ENCODE peak calls at places on chromosomes 7 and 10, in five cellular contexts. R is H9, G is H1, V is neuronal stem cell, S is mesenchymal stem cell. M is an unnamed sample.

GRCh38 chr10:123140164-123140982 is 4.6 kb downstream of the HMX3 start:
- DNase-seq in V (no peak), R (no peak), S (no peak), G (no peak), M (no peak)

GRCh38 chr10:77926566-77927342 is at the start of gene DLG5:
- DNase-seq in V (peak; percentile 55), R (peak; percentile 45), G (no peak), S (peak; percentile 55), M (peak; percentile 48)

GRCh38 chr7:138460176-138460648 is at the start of gene TRIM24:
- DNase-seq in R (no peak), V (no peak), G (no peak), S (no peak), M (no peak)

GRCh38 chr7:111074071-111074771 is 16.7 kb upstream of the LRRN3 start:
- DNase-seq in G (no peak), R (no peak), S (no peak), V (no peak), M (no peak)

GRCh38 chr7:48109848-48110663 is 21.0 kb downstream of the UPP1 start:
- DNase-seq in R (peak; percentile 85), V (peak; percentile 61), G (peak; percentile 73), S (peak; percentile 51), M (peak; percentile 90)

GRCh38 chr10:47256753-47257336 is 43.2 kb upstream of the GDF10 start:
- DNase-seq in G (no peak), S (no peak), V (no peak), R (no peak), M (peak; percentile 40)

GRCh38 chr7:141729020-141729419 is 9.1 kb upstream of the SSBP1 start:
- DNase-seq in V (no peak), R (no peak), G (no peak), S (no peak), M (no peak)

GRCh38 chr7:43004076-43004475 is 71.9 kb downstream of the MRPL32 start:
- DNase-seq in R (no peak), G (no peak), V (no peak), S (peak; percentile 14), M (no peak)

GRCh38 chr7:29611941-29612527 is 48.4 kb downstream of the PRR15 start:
- DNase-seq in G (no peak), V (no peak), S (no peak), R (peak; percentile 72), M (no peak)

GRCh38 chr7:83648464-83649241 is at the start of gene SEMA3E:
- DNase-seq in S (peak; percentile 83), G (no peak), R (peak; percentile 65), V (peak; percentile 33), M (peak; percentile 18)

GRCh38 chr10:95279042-95279820 is 11.6 kb downstream of the PDLIM1 start:
- DNase-seq in V (no peak), G (no peak), R (no peak), S (peak; percentile 78), M (no peak)

DNA sequence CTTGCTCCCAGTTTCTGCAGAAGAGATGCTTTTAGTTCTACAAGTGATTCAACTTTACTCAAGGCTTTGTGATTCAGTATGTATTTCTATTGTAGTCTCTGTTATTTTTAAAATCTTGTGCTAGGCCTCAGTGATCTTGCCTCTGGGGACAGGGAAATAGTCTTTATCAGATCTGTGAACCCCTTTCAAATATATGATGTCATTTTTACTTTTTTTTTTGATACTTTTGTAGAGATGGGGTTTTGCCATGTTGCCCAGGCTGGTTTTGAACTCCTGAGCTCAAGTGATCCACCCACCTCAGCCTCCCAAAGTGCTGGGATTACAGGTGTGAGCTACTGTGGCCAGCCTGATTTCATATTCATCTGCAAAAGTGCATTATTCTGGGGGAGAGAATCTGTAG is 3.4 kb downstream of the SNX10 start:
- DNase-seq in V (no peak), G (no peak), R (no peak), S (no peak), M (no peak)
- H2BK12ac ChIP-seq in V (no peak overlapping the region), G (no peak overlapping the region), R (no peak overlapping the region), S (no peak overlapping the region), M (no peak overlapping the region)

GRCh38 chr7:95028683-95029082 is 121.3 kb downstream of the PPP1R9A start:
- DNase-seq in S (peak; percentile 12), R (no peak), V (no peak), G (no peak), M (no peak)
- H2BK12ac ChIP-seq in S (no peak overlapping the region), R (no peak overlapping the region), V (no peak overlapping the region), G (no peak overlapping the region), M (no peak overlapping the region)

DNA sequence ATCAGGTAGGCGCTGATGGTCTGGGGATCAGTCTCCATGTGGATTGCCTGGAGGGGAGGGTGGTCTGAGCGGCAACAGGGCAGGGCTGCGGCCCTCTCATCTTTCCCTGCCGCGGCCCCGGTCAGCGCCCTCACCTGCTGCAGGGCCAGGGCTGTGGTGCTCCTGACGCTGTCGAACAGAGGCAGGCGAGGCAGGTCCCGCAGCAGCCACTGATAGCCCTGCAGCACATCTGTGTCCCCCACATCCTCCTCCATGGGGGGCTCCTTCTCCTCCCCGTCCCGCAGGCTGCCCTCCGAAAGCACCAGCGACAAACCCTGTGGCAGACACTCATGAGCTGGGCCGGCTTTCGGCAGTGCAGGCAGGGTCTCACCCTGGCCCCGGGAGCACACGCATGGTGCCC is 19.0 kb downstream of the INTS1 start:
- DNase-seq in G (no peak), V (no peak), R (no peak), S (no peak), M (no peak)
- H2BK12ac ChIP-seq in G (no peak overlapping the region), V (no peak overlapping the region), R (no peak overlapping the region), S (no peak overlapping the region), M (no peak overlapping the region)

GRCh38 chr7:79406371-79406770 is 47.1 kb downstream of the MAGI2 start:
- DNase-seq in G (no peak), V (no peak), R (no peak), S (no peak), M (no peak)
- H2BK12ac ChIP-seq in G (no peak overlapping the region), V (no peak overlapping the region), R (no peak overlapping the region), S (no peak overlapping the region), M (no peak overlapping the region)

GRCh38 chr10:92010026-92010713 is 86.6 kb downstream of the BTAF1 start:
- DNase-seq in G (no peak), R (no peak), S (no peak), V (no peak), M (no peak)

GRCh38 chr10:92014620-92015019 is 91.0 kb downstream of the BTAF1 start:
- DNase-seq in R (no peak), S (no peak), G (no peak), V (no peak), M (no peak)

GRCh38 chr10:92011560-92012214 is 88.1 kb downstream of the BTAF1 start:
- DNase-seq in V (no peak), S (peak; percentile 59), R (no peak), G (no peak), M (peak; percentile 47)

GRCh38 chr10:92005978-92006377 is 82.4 kb downstream of the BTAF1 start:
- DNase-seq in S (no peak), R (no peak), G (no peak), V (no peak), M (no peak)

DNA sequence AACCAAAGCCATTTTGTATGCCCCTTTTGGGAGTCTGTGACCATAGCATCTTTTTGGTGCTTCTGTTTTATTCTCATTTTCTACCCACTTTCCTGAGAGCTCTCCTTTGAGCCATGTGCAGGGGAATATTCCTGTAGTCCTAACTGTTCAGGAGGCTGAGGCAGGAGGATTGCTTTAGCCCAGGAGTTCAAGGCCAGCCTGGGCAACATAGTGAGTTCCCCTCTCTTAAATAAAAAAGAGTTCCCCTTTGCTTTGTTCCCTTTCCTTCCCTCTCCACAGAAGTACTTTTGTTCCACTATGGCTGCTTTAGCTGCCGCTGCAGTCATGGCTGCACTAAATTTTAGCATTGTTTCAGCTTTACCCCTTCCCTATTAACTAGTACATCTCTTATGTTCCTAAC is 85.9 kb downstream of the BTAF1 start:
- DNase-seq in G (no peak), R (no peak), V (no peak), S (no peak), M (no peak)
- H2BK12ac ChIP-seq in G (no peak overlapping the region), R (no peak overlapping the region), V (no peak overlapping the region), S (no peak overlapping the region), M (no peak overlapping the region)

GRCh38 chr7:519974-520458 is 370 bp upstream of the PDGFA start:
- DNase-seq in V (no peak), G (no peak), R (peak; percentile 74), S (peak; percentile 80), M (peak; percentile 55)

GRCh38 chr7:518630-519428 is 817 bp downstream of the PDGFA start:
- DNase-seq in G (no peak), S (peak; percentile 83), V (no peak), R (peak; percentile 74), M (peak; percentile 24)

GRCh38 chr7:517848-518629 is 1.6 kb downstream of the PDGFA start:
- DNase-seq in S (peak; percentile 77), G (no peak), R (no peak), V (peak; percentile 35), M (no peak)

GRCh38 chr7:520503-521161 is 986 bp upstream of the PDGFA start:
- DNase-seq in R (peak; percentile 64), V (no peak), S (peak; percentile 54), G (no peak), M (no peak)

DNA sequence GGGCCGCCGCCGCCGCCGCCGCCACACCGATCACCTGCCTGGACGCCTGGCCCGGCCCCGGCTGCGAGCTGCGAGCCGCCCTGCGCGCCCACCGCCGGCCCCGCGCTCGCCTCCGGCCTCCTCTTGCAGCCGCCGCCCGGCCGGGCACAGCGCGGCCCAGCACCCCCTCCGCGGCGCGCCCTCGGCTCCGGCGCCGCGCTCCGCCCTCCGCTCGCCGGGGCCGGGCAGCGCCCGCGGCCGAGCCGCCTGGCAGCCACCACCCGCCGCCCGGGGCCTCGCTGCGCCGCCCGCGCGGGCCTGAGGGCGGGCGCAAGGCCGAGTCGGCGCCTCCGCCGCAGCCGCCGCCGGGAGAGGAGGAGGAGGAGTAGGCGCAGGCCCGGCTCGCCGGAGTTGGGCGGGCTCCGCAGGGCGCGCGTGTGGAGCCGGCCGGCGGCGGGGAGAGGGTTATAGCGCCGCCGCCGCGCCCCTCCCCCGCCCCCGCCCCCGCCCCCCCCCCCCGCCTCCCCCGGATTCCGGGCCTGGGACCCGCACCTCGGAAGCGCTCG is at the start of gene PDGFA:
- DNase-seq in S (peak; percentile 62), V (no peak), G (no peak), R (no peak), M (peak; percentile 57)
- H2BK12ac ChIP-seq in S (no peak within 1 kb of the TSS), V (peak within 1 kb of the TSS; percentile 99), G (peak within 1 kb of the TSS; percentile 97), R (no peak within 1 kb of the TSS), M (peak within 1 kb of the TSS; percentile 61)

DNA sequence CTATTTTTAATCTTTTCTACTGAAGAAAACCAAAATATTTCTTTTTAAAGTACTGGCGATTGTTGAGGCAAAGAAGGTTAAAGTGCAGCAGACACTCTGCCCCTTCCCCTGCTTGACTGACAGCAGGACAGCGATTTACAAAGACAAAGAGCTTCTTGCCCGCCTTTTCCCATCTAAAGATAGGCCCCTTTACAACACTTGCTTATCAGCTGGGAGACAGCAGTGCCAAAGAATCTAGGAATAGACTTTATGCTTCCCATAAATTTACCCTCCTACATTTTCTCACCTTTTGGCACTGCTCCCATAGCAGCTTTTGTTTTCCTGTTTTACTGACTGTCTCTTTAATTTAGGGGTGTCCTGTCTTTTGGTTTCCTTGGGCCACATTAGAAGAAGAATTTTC is 824.1 kb downstream of the CCSER2 start:
- DNase-seq in S (no peak), V (no peak), G (no peak), R (no peak), M (no peak)
- H2BK12ac ChIP-seq in S (no peak overlapping the region), V (no peak overlapping the region), G (no peak overlapping the region), R (no peak overlapping the region), M (no peak overlapping the region)

GRCh38 chr10:130466271-130466997 is 330.2 kb downstream of the GLRX3 start:
- DNase-seq in R (peak; percentile 4), V (no peak), G (no peak), S (no peak), M (no peak)
- H2BK12ac ChIP-seq in R (no peak overlapping the region), V (no peak overlapping the region), G (no peak overlapping the region), S (no peak overlapping the region), M (no peak overlapping the region)